ENCODE peak calls at places on chromosomes 16 and 17, in four cellular contexts. T is GM23248; I is A549; Q is CD4-positive, CD25-positive, alpha-beta regulatory T cell. Y is an unnamed sample.

GRCh38 chr16:85652431-85653221 is 36.1 kb downstream of the GINS2 start:
- DNase-seq in T (peak), Q (peak), I (peak), Y (peak)

GRCh38 chr17:75647061-75647460 is 13.8 kb downstream of the SMIM5 start:
- DNase-seq in Q (no peak), I (no peak), T (no peak), Y (no peak)

GRCh38 chr16:3431779-3432219 is 11.5 kb downstream of the ZNF597 start:
- DNase-seq in T (peak), I (no peak), Q (peak), Y (peak)

GRCh38 chr16:84929421-84930297 is 81.7 kb downstream of the ZDHHC7 start:
- DNase-seq in I (no peak), T (peak), Q (no peak), Y (no peak)

GRCh38 chr16:5187402-5187952 is 89.9 kb upstream of the EEF2KMT start:
- DNase-seq in Q (no peak), I (no peak), T (no peak), Y (no peak)

GRCh38 chr16:8173111-8173644 is 417.1 kb downstream of the TMEM114 start:
- DNase-seq in Q (no peak), T (peak), I (peak), Y (peak)

GRCh38 chr17:62650587-62650986 is 23.1 kb downstream of the MRC2 start:
- DNase-seq in I (no peak), T (no peak), Q (no peak), Y (no peak)

GRCh38 chr16:31508706-31509523 is 724 bp upstream of the RUSF1 start:
- DNase-seq in T (peak), Q (no peak), I (no peak), Y (no peak)

GRCh38 chr17:75622071-75622470 is 11.2 kb upstream of the SMIM5 start:
- DNase-seq in I (no peak), T (no peak), Q (no peak), Y (no peak)

GRCh38 chr17:44774271-44775135 is 15.7 kb downstream of the ADAM11 start:
- DNase-seq in T (peak), Q (peak), I (peak), Y (peak)

GRCh38 chr16:86261379-86261778 is 248.9 kb upstream of the FOXF1 start:
- DNase-seq in T (peak), I (no peak), Q (no peak), Y (no peak)

GRCh38 chr16:67252806-67253497 is 4.2 kb downstream of the SLC9A5 start:
- DNase-seq in T (no peak), I (no peak), Q (no peak), Y (no peak)

GRCh38 chr17:49621946-49622529 is 46.4 kb downstream of the NXPH3 start:
- DNase-seq in I (no peak), Q (no peak), T (no peak), Y (no peak)

GRCh38 chr17:19386974-19387920 is at the start of gene MFAP4:
- DNase-seq in Q (no peak), I (no peak), T (peak), Y (peak)

GRCh38 chr16:67388591-67388990 is 4.7 kb downstream of the TPPP3 start:
- DNase-seq in Q (no peak), T (no peak), I (no peak), Y (no peak)

GRCh38 chr17:73013299-73013698 is 79.2 kb downstream of the SLC39A11 start:
- DNase-seq in Q (no peak), T (no peak), I (no peak), Y (no peak)

GRCh38 chr17:15780188-15780587 is 48.1 kb downstream of the TBC1D26 start:
- DNase-seq in Q (no peak), I (no peak), T (no peak), Y (no peak)

GRCh38 chr17:80265205-80266068 is 4.8 kb downstream of the RNF213 start:
- DNase-seq in I (no peak), Q (peak), T (no peak), Y (no peak)

GRCh38 chr16:66930189-66930588 is 4.0 kb downstream of the CIAO2B start:
- DNase-seq in I (no peak), Q (no peak), T (peak), Y (no peak)

GRCh38 chr16:67246081-67246944 is 968 bp downstream of the FHOD1 start:
- DNase-seq in Q (peak), T (peak), I (peak), Y (peak)

GRCh38 chr17:76623271-76624146 is 20.0 kb downstream of the ST6GALNAC1 start:
- DNase-seq in I (peak), T (peak), Q (peak), Y (peak)

GRCh38 chr16:48535831-48536599 is 74.0 kb downstream of the N4BP1 start:
- DNase-seq in I (no peak), T (peak), Q (no peak), Y (no peak)

GRCh38 chr17:968812-969766 is 10.5 kb downstream of the NXN start:
- DNase-seq in Q (no peak), T (peak), I (no peak), Y (no peak)

GRCh38 chr17:76480676-76481075 is 13.3 kb downstream of the AANAT start:
- DNase-seq in Q (no peak), I (no peak), T (no peak), Y (peak)

GRCh38 chr17:40791808-40792436 is 7.8 kb downstream of the KRT28 start:
- DNase-seq in T (peak), Q (no peak), I (peak), Y (no peak)

GRCh38 chr16:21590791-21591190 is 8.6 kb upstream of the METTL9 start:
- DNase-seq in I (no peak), Q (no peak), T (peak), Y (no peak)
- H3K27ac ChIP-seq in I (no peak), Q (no peak), T (peak), Y (no peak)

DNA sequence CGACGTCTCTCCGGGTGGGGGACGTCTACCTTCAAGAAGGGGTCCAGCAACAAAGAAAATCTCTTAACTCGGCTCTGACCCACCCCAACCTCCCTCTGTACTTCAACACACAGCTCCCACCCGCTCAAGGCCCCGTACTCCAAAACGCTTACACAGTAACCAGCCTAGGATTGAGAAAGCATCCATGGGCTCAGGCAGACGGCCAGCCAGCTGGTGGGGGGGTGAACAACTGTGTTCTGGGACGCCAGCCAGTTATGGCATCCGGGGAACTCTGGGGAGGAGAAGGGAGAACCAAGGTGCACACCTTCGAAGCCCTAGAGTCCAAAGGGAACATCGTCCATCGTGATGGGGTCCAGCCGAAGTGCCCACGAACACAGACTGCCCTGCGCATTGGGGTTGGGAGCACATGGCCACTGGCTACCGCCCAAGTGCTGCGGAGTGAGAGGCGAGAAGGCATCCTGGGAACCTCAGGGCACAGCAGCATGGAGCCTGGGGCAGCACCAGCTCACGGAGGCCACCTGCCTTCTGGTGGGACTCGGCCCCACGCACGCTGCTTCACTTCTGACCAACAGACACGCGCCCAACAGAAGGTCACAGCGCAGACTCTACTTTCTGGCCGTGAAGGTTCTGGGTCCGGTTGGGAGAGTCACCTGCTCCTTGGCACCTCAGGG is 14.3 kb downstream of the SLC16A3 start:
- DNase-seq in I (no peak), T (peak), Q (no peak), Y (peak)
- H3K27ac ChIP-seq in I (peak), T (peak), Q (no peak), Y (peak)

GRCh38 chr16:78024159-78024558 is 1.8 kb downstream of the CLEC3A start:
- DNase-seq in Q (no peak), T (no peak), I (no peak), Y (no peak)

GRCh38 chr16:78022347-78022746 is at the start of gene CLEC3A:
- DNase-seq in T (no peak), Q (no peak), I (no peak), Y (no peak)

GRCh38 chr16:78028018-78028417 is 5.7 kb downstream of the CLEC3A start:
- DNase-seq in I (no peak), T (no peak), Q (no peak), Y (no peak)
- H3K27ac ChIP-seq in I (no peak), T (no peak), Q (no peak), Y (no peak)

GRCh38 chr17:35731239-35731931 is at the start of gene RASL10B:
- DNase-seq in I (no peak), T (peak), Q (peak), Y (peak)

GRCh38 chr17:35732806-35733136 is 1.3 kb downstream of the RASL10B start:
- DNase-seq in Q (no peak), T (no peak), I (no peak), Y (no peak)

GRCh38 chr17:35730400-35731005 is 936 bp upstream of the RASL10B start:
- DNase-seq in I (no peak), T (peak), Q (no peak), Y (no peak)

GRCh38 chr17:35733366-35733765 is 1.9 kb downstream of the RASL10B start:
- DNase-seq in Q (no peak), T (no peak), I (no peak), Y (no peak)

GRCh38 chr17:35731932-35732805 is 730 bp downstream of the RASL10B start:
- DNase-seq in I (no peak), T (peak), Q (no peak), Y (no peak)
- H3K27ac ChIP-seq in I (peak), T (no peak), Q (no peak), Y (no peak)

GRCh38 chr17:3894927-3895343 is 2.1 kb upstream of the CAMKK1 start:
- DNase-seq in T (peak), I (no peak), Q (no peak), Y (no peak)

GRCh38 chr17:3895354-3895753 is 2.5 kb upstream of the CAMKK1 start:
- DNase-seq in I (no peak), Q (no peak), T (no peak), Y (no peak)

GRCh38 chr17:3893720-3894116 is 865 bp upstream of the CAMKK1 start:
- DNase-seq in Q (no peak), T (no peak), I (no peak), Y (no peak)

GRCh38 chr17:3893003-3893719 is at the start of gene CAMKK1:
- DNase-seq in T (peak), Q (peak), I (peak), Y (peak)

GRCh38 chr17:3894188-3894587 is 1.3 kb upstream of the CAMKK1 start:
- DNase-seq in Q (no peak), I (no peak), T (no peak), Y (no peak)
- H3K27ac ChIP-seq in Q (no peak), I (peak), T (no peak), Y (no peak)

DNA sequence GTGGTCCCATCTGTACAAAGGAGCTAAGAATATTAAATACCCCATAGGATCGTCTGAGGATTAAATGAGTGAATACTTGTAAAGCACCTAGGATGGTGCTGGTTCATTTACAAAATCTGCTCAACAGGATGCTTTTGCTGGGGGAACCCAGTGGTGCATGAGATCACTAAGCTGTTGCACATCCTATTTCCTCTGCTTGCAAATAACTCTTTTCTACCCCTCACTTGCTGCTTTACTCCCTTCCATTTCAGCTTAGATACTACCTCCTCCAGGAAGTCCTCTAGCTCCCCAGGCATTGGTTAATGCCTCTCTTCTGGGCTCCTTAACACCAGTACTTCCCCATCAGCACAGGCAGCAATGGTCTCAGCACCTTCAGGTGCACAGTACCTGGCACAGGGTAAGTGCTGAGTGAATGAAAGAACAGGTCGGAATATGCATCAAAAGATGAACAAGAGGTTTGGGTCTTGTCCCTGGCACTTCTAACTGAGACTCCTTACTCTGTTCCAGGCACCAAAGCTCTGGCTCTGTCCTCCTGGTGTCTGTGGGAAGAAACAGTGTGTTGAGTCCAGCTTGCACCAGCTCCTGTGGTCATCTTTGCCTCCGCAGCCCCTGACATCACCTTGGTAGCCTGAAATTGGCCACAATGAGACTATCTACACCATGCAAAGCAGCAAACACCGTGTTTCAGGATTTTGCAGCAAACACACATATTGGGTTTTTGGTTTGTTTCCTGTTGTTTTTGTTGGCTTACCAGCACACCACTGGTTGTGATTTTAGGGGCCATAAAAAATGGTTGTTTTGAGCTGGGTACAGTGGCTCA is 24.1 kb upstream of the IL21R start:
- DNase-seq in T (no peak), Q (peak), I (no peak), Y (no peak)
- H3K27ac ChIP-seq in T (no peak), Q (peak), I (no peak), Y (no peak)

DNA sequence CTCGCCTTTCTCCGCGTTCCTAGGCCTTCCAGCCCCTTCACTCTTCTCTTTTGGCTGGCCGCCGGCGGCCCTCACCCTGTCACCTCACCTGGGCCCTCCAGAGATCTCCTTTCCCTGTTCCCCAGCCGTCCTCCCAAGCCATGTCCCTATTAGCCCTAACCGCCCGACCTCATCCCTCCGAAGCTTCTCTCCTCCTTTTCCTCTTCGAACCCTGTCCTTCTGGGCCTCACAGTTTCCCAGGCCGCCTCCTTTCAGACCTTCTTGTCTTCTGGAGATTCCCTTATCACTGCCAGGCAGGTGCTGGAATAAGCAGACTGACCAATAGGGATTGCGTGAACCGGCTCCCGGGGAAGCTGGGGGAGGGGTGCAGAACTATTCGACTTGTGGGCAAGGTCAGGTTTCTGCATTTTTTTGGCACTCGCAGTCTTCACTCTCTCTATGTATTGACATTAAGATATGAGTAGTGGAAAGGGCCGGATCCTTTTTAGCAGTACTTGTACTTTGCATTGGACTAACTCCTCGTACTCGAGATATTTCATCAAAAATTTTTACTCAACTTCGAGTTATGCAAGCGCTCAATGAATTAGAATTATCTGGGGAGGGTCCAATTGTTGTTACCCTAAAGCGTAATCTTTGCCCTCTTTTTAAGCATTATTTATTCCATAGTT is 689 bp downstream of the RHOT1 start:
- DNase-seq in I (peak), T (peak), Q (no peak), Y (no peak)
- H3K27ac ChIP-seq in I (peak), T (peak), Q (peak), Y (peak)

DNA sequence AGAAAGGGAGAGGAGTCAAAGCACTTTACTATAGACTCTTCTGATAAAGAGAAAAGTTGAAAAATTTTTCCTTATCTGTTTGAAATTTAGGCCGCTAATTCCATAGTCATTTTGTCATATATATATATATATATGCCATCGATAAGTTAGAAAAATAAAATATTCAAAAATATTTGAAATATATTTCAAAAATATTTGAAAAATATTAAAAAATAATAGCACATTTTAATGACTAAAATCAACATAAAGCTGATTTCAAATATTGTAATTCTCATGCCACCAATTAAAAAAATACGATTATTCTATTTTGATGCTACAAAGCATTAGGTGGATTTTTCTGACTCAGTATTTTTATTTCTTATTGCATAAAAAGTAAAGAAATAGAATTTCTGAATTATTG is 87.1 kb downstream of the KIF2B start:
- DNase-seq in I (no peak), T (no peak), Q (no peak), Y (no peak)
- H3K27ac ChIP-seq in I (no peak), T (no peak), Q (no peak), Y (no peak)